ENCODE peak calls at places on chromosome 11, in ten cellular contexts. L is A549, U is GM13977, C is AG10803, J is fibroblast of lung, N is dorsolateral prefrontal cortex, T is Peyer's patch, G is WTC11, F is heart left ventricle, Z is MCF 10A. I is an unnamed sample.

GRCh38 chr11:29782447-29782846 is 234.4 kb downstream of the KCNA4 start:
- DNase-seq in L (no peak), U (no peak), C (no peak), J (no peak), N (peak), T (no peak), G (no peak), F (no peak), Z (no peak), I (no peak)

GRCh38 chr11:111419641-111420327 is 40.7 kb upstream of the POU2AF1 start:
- DNase-seq in L (no peak), U (no peak), C (no peak), J (no peak), N (peak), T (no peak), G (no peak), F (no peak), Z (peak), I (no peak)

GRCh38 chr11:111976614-111977140 is 39.5 kb downstream of the DIXDC1 start:
- DNase-seq in L (no peak), U (no peak), C (no peak), J (peak), N (no peak), T (no peak), G (peak), F (peak), Z (peak), I (no peak)

GRCh38 chr11:116791002-116791812 is 472 bp downstream of the APOA5 start:
- DNase-seq in L (peak), U (peak), C (peak), J (peak), N (peak), T (peak), G (peak), F (peak), Z (peak), I (peak)

GRCh38 chr11:76656571-76657081 is 13.9 kb downstream of the LRRC32 start:
- DNase-seq in L (no peak), U (no peak), C (no peak), J (no peak), N (no peak), T (peak), G (no peak), F (peak), Z (no peak), I (no peak)

GRCh38 chr11:119365071-119365591 is 16.4 kb downstream of the USP2 start:
- DNase-seq in L (no peak), U (no peak), C (peak), J (peak), N (no peak), T (no peak), G (no peak), F (no peak), Z (no peak), I (no peak)

GRCh38 chr11:35804446-35805040 is 139.3 kb upstream of the LDLRAD3 start:
- DNase-seq in L (no peak), U (no peak), C (no peak), J (no peak), N (no peak), T (no peak), G (no peak), F (no peak), Z (no peak), I (no peak)

GRCh38 chr11:88300888-88301477 is 36.6 kb downstream of the CTSC start:
- DNase-seq in L (no peak), U (no peak), C (no peak), J (no peak), N (no peak), T (no peak), G (peak), F (no peak), Z (no peak), I (no peak)

GRCh38 chr11:130170345-130170744 is 10.8 kb downstream of the ST14 start:
- DNase-seq in L (no peak), U (no peak), C (no peak), J (no peak), N (no peak), T (no peak), G (peak), F (no peak), Z (no peak), I (no peak)

GRCh38 chr11:123093686-123094085 is 31.8 kb upstream of the HSPA8 start:
- DNase-seq in L (no peak), U (no peak), C (no peak), J (no peak), N (no peak), T (no peak), G (no peak), F (no peak), Z (no peak), I (no peak)

GRCh38 chr11:102359372-102359771 is 12.4 kb downstream of the BIRC2 start:
- DNase-seq in L (no peak), U (no peak), C (no peak), J (no peak), N (no peak), T (no peak), G (no peak), F (no peak), Z (no peak), I (no peak)

GRCh38 chr11:34313099-34313517 is 44.7 kb downstream of the ABTB2 start:
- DNase-seq in L (no peak), U (peak), C (peak), J (peak), N (no peak), T (no peak), G (no peak), F (peak), Z (no peak), I (no peak)

GRCh38 chr11:125777309-125777708 is 1.3 kb downstream of the PATE2 start:
- DNase-seq in L (no peak), U (no peak), C (peak), J (peak), N (no peak), T (no peak), G (no peak), F (no peak), Z (no peak), I (no peak)

GRCh38 chr11:5631969-5632635 is 7.3 kb downstream of the TRIM34 start:
- DNase-seq in L (no peak), U (peak), C (no peak), J (no peak), N (no peak), T (no peak), G (no peak), F (no peak), Z (no peak), I (peak)

GRCh38 chr11:36619502-36619901 is 21.5 kb upstream of the RAG2 start:
- DNase-seq in L (no peak), U (no peak), C (no peak), J (no peak), N (no peak), T (no peak), G (no peak), F (no peak), Z (no peak), I (no peak)

GRCh38 chr11:130653838-130654601 is 205.6 kb downstream of the ADAMTS15 start:
- DNase-seq in L (no peak), U (no peak), C (peak), J (peak), N (peak), T (peak), G (no peak), F (peak), Z (peak), I (no peak)

GRCh38 chr11:29093416-29093815 is 923.4 kb downstream of the KCNA4 start:
- DNase-seq in L (peak), U (no peak), C (peak), J (peak), N (no peak), T (no peak), G (no peak), F (no peak), Z (no peak), I (no peak)

GRCh38 chr11:88398372-88399140 is 61.0 kb upstream of the CTSC start:
- DNase-seq in L (peak), U (no peak), C (peak), J (peak), N (no peak), T (no peak), G (no peak), F (no peak), Z (peak), I (no peak)

GRCh38 chr11:28860898-28861297 is 752.7 kb downstream of the METTL15 start:
- DNase-seq in L (peak), U (no peak), C (peak), J (peak), N (no peak), T (no peak), G (no peak), F (no peak), Z (peak), I (no peak)

GRCh38 chr11:131691558-131692041 is 321.2 kb downstream of the NTM start:
- DNase-seq in L (no peak), U (peak), C (peak), J (peak), N (no peak), T (no peak), G (peak), F (no peak), Z (no peak), I (peak)
- TF ChIP-seq CTCF in L (no peak), U (peak), C (peak), J (peak), N (peak), T (no peak), G (peak), F (peak), Z (no peak), I (peak)

GRCh38 chr11:92762175-92762574 is 207.3 kb upstream of the MTNR1B start:
- DNase-seq in L (no peak), U (no peak), C (no peak), J (no peak), N (no peak), T (no peak), G (no peak), F (no peak), Z (no peak), I (no peak)
- TF ChIP-seq CTCF in L (no peak), U (no peak), C (no peak), J (no peak), N (no peak), T (no peak), G (no peak), F (no peak), Z (no peak), I (no peak)

GRCh38 chr11:80613630-80614029 is 1172.8 kb upstream of the TENM4 start:
- DNase-seq in L (no peak), U (no peak), C (no peak), J (no peak), N (no peak), T (no peak), G (no peak), F (no peak), Z (no peak), I (no peak)
- TF ChIP-seq CTCF in L (no peak), U (no peak), C (no peak), J (no peak), N (no peak), T (no peak), G (no peak), F (no peak), Z (no peak), I (no peak)

GRCh38 chr11:74719011-74719410 is 12.2 kb downstream of the CHRDL2 start:
- DNase-seq in L (no peak), U (no peak), C (no peak), J (no peak), N (no peak), T (no peak), G (no peak), F (no peak), Z (no peak), I (no peak)
- TF ChIP-seq CTCF in L (no peak), U (no peak), C (no peak), J (no peak), N (no peak), T (no peak), G (no peak), F (no peak), Z (no peak), I (no peak)

DNA sequence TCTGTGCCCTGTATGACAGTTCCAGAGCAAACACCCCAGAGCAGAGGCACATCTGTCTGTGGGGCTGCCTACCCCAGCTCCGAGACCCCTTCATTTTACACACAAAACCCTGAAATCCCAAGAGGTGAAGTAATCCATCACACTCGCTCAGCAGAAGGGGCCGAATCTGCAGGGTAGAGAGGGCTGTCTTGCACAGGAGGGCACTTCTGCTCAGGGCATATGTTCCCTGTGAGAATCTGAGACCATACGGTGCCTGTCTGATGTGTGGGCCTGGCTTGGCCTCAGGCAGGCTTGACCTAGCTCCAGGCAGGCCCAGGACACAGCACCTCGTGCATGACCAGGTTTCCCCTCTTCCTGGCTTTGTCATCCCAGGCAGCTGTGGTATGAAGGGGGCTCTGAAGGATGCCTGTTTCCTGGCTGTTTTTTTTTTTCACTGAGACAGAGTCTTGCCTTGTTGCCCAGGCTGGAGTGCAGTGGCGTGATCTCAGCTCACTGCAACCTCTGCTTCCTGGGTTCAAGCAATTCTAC is 37.2 kb downstream of the GRIK4 start:
- DNase-seq in L (no peak), U (no peak), C (no peak), J (no peak), N (no peak), T (no peak), G (no peak), F (no peak), Z (no peak), I (no peak)
- TF ChIP-seq CTCF in L (no peak), U (no peak), C (no peak), J (no peak), N (no peak), T (no peak), G (no peak), F (no peak), Z (no peak), I (no peak)

GRCh38 chr11:69483696-69484426 is 2.4 kb downstream of the LINC01488 start:
- DNase-seq in L (no peak), U (no peak), C (no peak), J (no peak), N (peak), T (no peak), G (peak), F (no peak), Z (no peak), I (no peak)

GRCh38 chr11:69486773-69487266 is 5.4 kb downstream of the LINC01488 start:
- DNase-seq in L (no peak), U (no peak), C (peak), J (no peak), N (no peak), T (no peak), G (no peak), F (no peak), Z (no peak), I (no peak)

GRCh38 chr11:69484427-69485259 is 3.2 kb downstream of the LINC01488 start:
- DNase-seq in L (no peak), U (no peak), C (no peak), J (no peak), N (no peak), T (no peak), G (no peak), F (no peak), Z (no peak), I (no peak)

GRCh38 chr11:69486056-69486772 is 4.8 kb downstream of the LINC01488 start:
- DNase-seq in L (no peak), U (no peak), C (no peak), J (no peak), N (no peak), T (no peak), G (no peak), F (no peak), Z (no peak), I (no peak)

DNA sequence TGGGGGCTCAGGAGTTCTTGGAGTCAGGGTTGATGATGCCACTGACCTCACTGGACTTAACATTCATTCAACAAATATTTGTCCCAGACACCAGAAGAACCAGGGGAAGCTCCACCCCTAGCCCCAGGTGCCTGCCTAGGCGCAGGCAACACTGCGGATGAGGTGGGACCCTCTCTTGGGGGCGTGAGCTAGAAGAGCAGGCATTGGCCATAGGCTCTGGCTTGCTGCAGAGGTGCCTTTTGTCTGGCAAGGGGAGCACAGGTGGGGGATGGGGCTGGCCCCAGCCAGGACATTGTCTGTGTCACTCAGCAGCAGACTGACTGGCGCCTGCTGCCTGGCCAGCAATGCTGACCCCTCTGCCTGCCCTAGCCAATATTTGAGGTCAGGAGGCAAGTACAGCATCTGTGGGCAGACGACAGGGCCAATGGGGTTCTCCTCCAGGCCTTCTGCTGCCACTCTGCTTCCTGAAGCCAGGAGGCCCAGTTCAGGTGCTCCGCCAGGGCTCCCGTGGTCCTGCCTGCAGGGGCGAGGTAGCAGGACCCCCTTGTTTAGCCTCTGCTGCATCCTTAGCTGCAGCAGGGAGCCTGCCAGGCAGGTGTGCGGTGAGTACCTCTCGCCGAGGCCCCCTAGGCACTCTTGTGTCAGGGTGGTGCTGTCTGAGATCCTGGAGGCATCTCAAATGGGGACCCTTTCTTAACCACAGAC is 4.0 kb downstream of the LINC01488 start:
- DNase-seq in L (no peak), U (no peak), C (no peak), J (no peak), N (no peak), T (no peak), G (no peak), F (no peak), Z (no peak), I (no peak)
- TF ChIP-seq CTCF in L (no peak), U (no peak), C (no peak), J (no peak), N (no peak), T (no peak), G (no peak), F (no peak), Z (no peak), I (no peak)

DNA sequence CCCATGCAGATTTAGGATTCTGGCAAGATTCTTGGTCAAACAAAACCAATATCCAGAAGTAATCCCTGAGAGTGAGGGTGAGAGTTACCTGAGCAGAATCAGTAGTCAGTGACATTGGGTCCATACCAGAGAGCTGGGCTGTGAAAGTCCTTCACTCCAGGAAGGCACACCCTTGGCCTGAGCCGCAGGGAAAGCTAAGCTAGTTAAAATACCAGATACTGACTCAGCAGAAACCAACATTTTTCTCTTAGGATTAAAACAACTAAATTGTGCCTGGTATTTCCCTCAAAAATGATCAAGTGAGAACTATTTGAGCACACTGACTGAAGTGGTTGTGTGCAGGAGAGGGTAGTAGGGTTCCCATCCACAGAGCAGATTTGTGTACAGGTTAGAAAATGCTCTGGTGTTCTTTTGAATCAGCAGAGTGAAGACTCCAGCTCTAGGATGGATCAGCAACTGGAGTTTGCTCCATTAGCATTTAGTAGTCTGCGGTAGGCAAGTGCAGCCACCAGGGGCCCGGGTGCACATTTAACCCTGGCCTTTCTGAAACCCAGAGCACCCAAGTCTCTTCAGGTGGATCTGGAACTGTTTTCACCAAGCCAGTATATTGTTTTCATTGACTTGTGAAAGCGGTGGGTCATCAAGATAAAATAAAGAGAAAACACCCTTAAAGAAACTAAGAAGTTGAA is 100.7 kb upstream of the CLPB start:
- DNase-seq in L (no peak), U (no peak), C (peak), J (peak), N (no peak), T (no peak), G (peak), F (no peak), Z (no peak), I (no peak)
- TF ChIP-seq CTCF in L (no peak), U (no peak), C (peak), J (peak), N (no peak), T (no peak), G (no peak), F (no peak), Z (no peak), I (no peak)

GRCh38 chr11:1557168-1557884 is 14.7 kb downstream of the DUSP8 start:
- DNase-seq in L (no peak), U (no peak), C (no peak), J (no peak), N (no peak), T (no peak), G (no peak), F (no peak), Z (no peak), I (no peak)

GRCh38 chr11:1555713-1556153 is 16.3 kb downstream of the DUSP8 start:
- DNase-seq in L (no peak), U (no peak), C (no peak), J (no peak), N (no peak), T (no peak), G (no peak), F (no peak), Z (no peak), I (no peak)

GRCh38 chr11:1554981-1555712 is 16.9 kb downstream of the DUSP8 start:
- DNase-seq in L (no peak), U (no peak), C (no peak), J (no peak), N (no peak), T (no peak), G (no peak), F (no peak), Z (no peak), I (no peak)

GRCh38 chr11:1556278-1557167 is 15.5 kb downstream of the DUSP8 start:
- DNase-seq in L (no peak), U (peak), C (no peak), J (no peak), N (no peak), T (no peak), G (no peak), F (no peak), Z (no peak), I (no peak)

DNA sequence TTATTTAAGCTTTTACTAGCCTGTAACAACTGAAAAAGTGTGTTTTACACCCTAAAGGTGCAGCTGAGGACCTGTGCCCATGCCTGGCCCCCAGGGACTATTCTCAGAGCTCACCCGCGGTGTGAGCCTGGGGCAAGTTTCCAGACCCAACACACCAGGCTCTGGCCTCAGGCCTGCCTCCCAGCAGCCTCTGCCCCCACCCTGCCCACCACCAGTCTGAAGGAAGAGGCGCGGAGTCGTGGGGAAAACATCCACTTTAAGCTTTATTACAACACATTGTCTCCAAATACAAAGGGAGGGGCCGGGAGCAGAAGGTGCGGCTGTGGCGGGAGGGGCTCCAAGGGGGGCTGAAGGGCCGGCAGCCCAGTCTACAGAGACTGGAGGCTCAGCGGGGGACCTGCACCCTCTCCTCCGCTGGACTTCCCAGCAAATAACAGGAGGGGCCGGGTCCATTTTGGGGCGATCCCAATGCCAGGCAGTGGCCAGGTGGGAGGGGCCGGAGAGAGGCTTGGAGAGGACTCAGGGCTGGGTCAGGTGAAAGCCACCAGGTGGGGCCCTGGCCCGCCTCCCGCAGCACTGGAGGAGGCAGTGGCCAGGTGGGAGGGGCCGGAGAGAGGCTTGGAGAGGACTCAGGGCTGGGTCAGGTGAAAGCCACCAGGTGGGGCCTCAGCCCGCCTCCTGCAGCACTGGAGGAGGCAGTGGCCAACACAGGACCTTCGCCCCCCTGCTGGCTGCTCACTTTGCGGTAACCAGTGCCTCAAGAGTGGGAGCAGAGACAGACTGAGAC is 18.1 kb downstream of the DUSP8 start:
- DNase-seq in L (no peak), U (no peak), C (no peak), J (no peak), N (no peak), T (peak), G (peak), F (no peak), Z (peak), I (no peak)
- TF ChIP-seq CTCF in L (no peak), U (no peak), C (no peak), J (no peak), N (no peak), T (no peak), G (no peak), F (no peak), Z (peak), I (no peak)

GRCh38 chr11:57116654-57117053 is 65.1 kb upstream of the LRRC55 start:
- DNase-seq in L (peak), U (peak), C (peak), J (peak), N (no peak), T (peak), G (peak), F (no peak), Z (peak), I (peak)
- TF ChIP-seq CTCF in L (peak), U (peak), C (peak), J (peak), N (peak), T (no peak), G (no peak), F (peak), Z (peak), I (no peak)

I was measured in GM20000.